ENCODE peak calls at places on chromosomes 6 and 20, in eight cellular contexts. One of them, this sample, is unnamed.

GRCh38 chr6:34243901-34244884 is 4.6 kb downstream of the SMIM29 start:
- DNase-seq in HCT116: peak
- DNase-seq in sigmoid colon: peak
- DNase-seq in A549: peak
- DNase-seq in ovary: peak
- DNase-seq in lower leg skin: peak
- DNase-seq in GM12891: no peak
- DNase-seq in uterus: peak
- DNase-seq in this sample: no peak

GRCh38 chr6:134720353-134721094 is 229.4 kb downstream of the ALDH8A1 start:
- DNase-seq in HCT116: no peak
- DNase-seq in sigmoid colon: no peak
- DNase-seq in A549: no peak
- DNase-seq in ovary: no peak
- DNase-seq in lower leg skin: no peak
- DNase-seq in GM12891: no peak
- DNase-seq in uterus: no peak
- DNase-seq in this sample: no peak

GRCh38 chr20:20743511-20744169 is 31.2 kb upstream of the RALGAPA2 start:
- DNase-seq in HCT116: no peak
- DNase-seq in sigmoid colon: peak
- DNase-seq in A549: no peak
- DNase-seq in ovary: peak
- DNase-seq in lower leg skin: peak
- DNase-seq in GM12891: no peak
- DNase-seq in uterus: peak
- DNase-seq in this sample: no peak

GRCh38 chr6:112909781-112910180 is 562.7 kb downstream of the RFPL4B start:
- DNase-seq in HCT116: no peak
- DNase-seq in sigmoid colon: no peak
- DNase-seq in A549: no peak
- DNase-seq in ovary: no peak
- DNase-seq in lower leg skin: no peak
- DNase-seq in GM12891: no peak
- DNase-seq in uterus: no peak
- DNase-seq in this sample: no peak

GRCh38 chr6:138692978-138693909 is 80.3 kb upstream of the CCDC28A start:
- DNase-seq in HCT116: peak
- DNase-seq in sigmoid colon: peak
- DNase-seq in A549: peak
- DNase-seq in ovary: peak
- DNase-seq in lower leg skin: peak
- DNase-seq in GM12891: peak
- DNase-seq in uterus: peak
- DNase-seq in this sample: peak

GRCh38 chr20:48657426-48658197 is 170.2 kb downstream of the PREX1 start:
- DNase-seq in HCT116: peak
- DNase-seq in sigmoid colon: peak
- DNase-seq in A549: peak
- DNase-seq in ovary: peak
- DNase-seq in lower leg skin: peak
- DNase-seq in GM12891: peak
- DNase-seq in uterus: peak
- DNase-seq in this sample: peak

GRCh38 chr20:62891111-62891510 is 29.5 kb upstream of the TCFL5 start:
- DNase-seq in HCT116: no peak
- DNase-seq in sigmoid colon: no peak
- DNase-seq in A549: no peak
- DNase-seq in ovary: no peak
- DNase-seq in lower leg skin: no peak
- DNase-seq in GM12891: no peak
- DNase-seq in uterus: no peak
- DNase-seq in this sample: no peak

GRCh38 chr6:166957087-166957804 is 896 bp upstream of the RNASET2 start:
- DNase-seq in HCT116: no peak
- DNase-seq in sigmoid colon: peak
- DNase-seq in A549: no peak
- DNase-seq in ovary: peak
- DNase-seq in lower leg skin: peak
- DNase-seq in GM12891: no peak
- DNase-seq in uterus: peak
- DNase-seq in this sample: peak

GRCh38 chr20:37781626-37782025 is 87.8 kb downstream of the CTNNBL1 start:
- DNase-seq in HCT116: no peak
- DNase-seq in sigmoid colon: no peak
- DNase-seq in A549: no peak
- DNase-seq in ovary: no peak
- DNase-seq in lower leg skin: no peak
- DNase-seq in GM12891: no peak
- DNase-seq in uterus: no peak
- DNase-seq in this sample: no peak

GRCh38 chr6:121549741-121550140 is 114.3 kb downstream of the GJA1 start:
- DNase-seq in HCT116: no peak
- DNase-seq in sigmoid colon: no peak
- DNase-seq in A549: peak
- DNase-seq in ovary: no peak
- DNase-seq in lower leg skin: no peak
- DNase-seq in GM12891: no peak
- DNase-seq in uterus: no peak
- DNase-seq in this sample: no peak

GRCh38 chr6:135182993-135183531 is 2.0 kb downstream of the MYB start:
- DNase-seq in HCT116: no peak
- DNase-seq in sigmoid colon: no peak
- DNase-seq in A549: no peak
- DNase-seq in ovary: no peak
- DNase-seq in lower leg skin: no peak
- DNase-seq in GM12891: peak
- DNase-seq in uterus: no peak
- DNase-seq in this sample: peak

GRCh38 chr6:168507730-168508129 is 66.7 kb downstream of the SMOC2 start:
- DNase-seq in HCT116: no peak
- DNase-seq in sigmoid colon: no peak
- DNase-seq in A549: no peak
- DNase-seq in ovary: no peak
- DNase-seq in lower leg skin: no peak
- DNase-seq in GM12891: no peak
- DNase-seq in uterus: no peak
- DNase-seq in this sample: no peak

GRCh38 chr20:37529968-37530600 is 2.4 kb upstream of the BLCAP start:
- DNase-seq in HCT116: no peak
- DNase-seq in sigmoid colon: no peak
- DNase-seq in A549: no peak
- DNase-seq in ovary: no peak
- DNase-seq in lower leg skin: peak
- DNase-seq in GM12891: no peak
- DNase-seq in uterus: no peak
- DNase-seq in this sample: no peak

GRCh38 chr6:106048331-106048730 is 37.8 kb upstream of the PRDM1 start:
- DNase-seq in HCT116: no peak
- DNase-seq in sigmoid colon: no peak
- DNase-seq in A549: no peak
- DNase-seq in ovary: no peak
- DNase-seq in lower leg skin: no peak
- DNase-seq in GM12891: no peak
- DNase-seq in uterus: no peak
- DNase-seq in this sample: no peak

GRCh38 chr6:127102299-127102698 is 16.2 kb upstream of the RSPO3 start:
- DNase-seq in HCT116: no peak
- DNase-seq in sigmoid colon: no peak
- DNase-seq in A549: peak
- DNase-seq in ovary: no peak
- DNase-seq in lower leg skin: no peak
- DNase-seq in GM12891: no peak
- DNase-seq in uterus: no peak
- DNase-seq in this sample: no peak

GRCh38 chr6:16102208-16102607 is 26.7 kb upstream of the MYLIP start:
- DNase-seq in HCT116: no peak
- DNase-seq in sigmoid colon: no peak
- DNase-seq in A549: no peak
- DNase-seq in ovary: no peak
- DNase-seq in lower leg skin: no peak
- DNase-seq in GM12891: no peak
- DNase-seq in uterus: no peak
- DNase-seq in this sample: no peak

GRCh38 chr20:24619212-24619611 is 149.8 kb downstream of the SYNDIG1 start:
- DNase-seq in HCT116: no peak
- DNase-seq in sigmoid colon: no peak
- DNase-seq in A549: no peak
- DNase-seq in ovary: no peak
- DNase-seq in lower leg skin: no peak
- DNase-seq in GM12891: no peak
- DNase-seq in uterus: no peak
- DNase-seq in this sample: no peak

GRCh38 chr6:87181903-87182302 is 26.5 kb downstream of the ZNF292 start:
- DNase-seq in HCT116: no peak
- DNase-seq in sigmoid colon: no peak
- DNase-seq in A549: no peak
- DNase-seq in ovary: no peak
- DNase-seq in lower leg skin: no peak
- DNase-seq in GM12891: no peak
- DNase-seq in uterus: no peak
- DNase-seq in this sample: no peak

GRCh38 chr6:29887330-29887818 is 55.0 kb upstream of the HLA-A start:
- DNase-seq in HCT116: peak
- DNase-seq in sigmoid colon: peak
- DNase-seq in A549: no peak
- DNase-seq in ovary: peak
- DNase-seq in lower leg skin: peak
- DNase-seq in GM12891: no peak
- DNase-seq in uterus: peak
- DNase-seq in this sample: no peak

GRCh38 chr20:2524435-2525272 is 11.7 kb upstream of the TMC2 start:
- DNase-seq in HCT116: peak
- DNase-seq in sigmoid colon: peak
- DNase-seq in A549: peak
- DNase-seq in ovary: peak
- DNase-seq in lower leg skin: peak
- DNase-seq in GM12891: peak
- DNase-seq in uterus: peak
- DNase-seq in this sample: peak
- TF ChIP-seq POLR2A in HCT116: peak
- TF ChIP-seq POLR2A in sigmoid colon: peak
- TF ChIP-seq POLR2A in A549: no peak
- TF ChIP-seq POLR2A in ovary: peak
- TF ChIP-seq POLR2A in lower leg skin: no peak
- TF ChIP-seq POLR2A in GM12891: peak
- TF ChIP-seq POLR2A in uterus: peak
- TF ChIP-seq POLR2A in this sample: peak

GRCh38 chr20:63896136-63896890 is 1.4 kb downstream of the DNAJC5 start:
- DNase-seq in HCT116: no peak
- DNase-seq in sigmoid colon: no peak
- DNase-seq in A549: no peak
- DNase-seq in ovary: no peak
- DNase-seq in lower leg skin: no peak
- DNase-seq in GM12891: no peak
- DNase-seq in uterus: no peak
- DNase-seq in this sample: peak
- TF ChIP-seq POLR2A in HCT116: no peak
- TF ChIP-seq POLR2A in sigmoid colon: no peak
- TF ChIP-seq POLR2A in A549: no peak
- TF ChIP-seq POLR2A in ovary: no peak
- TF ChIP-seq POLR2A in lower leg skin: no peak
- TF ChIP-seq POLR2A in GM12891: no peak
- TF ChIP-seq POLR2A in uterus: no peak
- TF ChIP-seq POLR2A in this sample: peak

DNA sequence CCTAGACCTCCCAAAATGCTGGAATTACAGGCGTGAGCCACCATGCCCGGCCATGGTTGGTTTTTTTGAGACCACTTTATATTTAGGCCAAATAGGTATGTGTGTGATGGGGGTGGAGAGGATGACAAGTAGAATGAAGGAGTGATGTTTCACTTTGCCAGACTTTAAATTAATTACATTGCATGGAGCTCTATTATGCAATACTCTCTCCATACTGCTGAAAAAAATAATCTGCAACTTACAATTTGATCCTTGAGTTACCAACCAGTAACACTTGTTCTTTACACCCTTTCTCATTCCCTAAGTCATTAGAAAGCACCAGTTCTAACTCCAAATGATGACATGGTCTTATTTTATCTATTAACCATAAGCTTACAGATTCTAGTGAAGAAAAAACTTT is 26.8 kb downstream of the GINM1 start:
- DNase-seq in HCT116: no peak
- DNase-seq in sigmoid colon: no peak
- DNase-seq in A549: no peak
- DNase-seq in ovary: no peak
- DNase-seq in lower leg skin: no peak
- DNase-seq in GM12891: no peak
- DNase-seq in uterus: no peak
- DNase-seq in this sample: no peak
- TF ChIP-seq POLR2A in HCT116: no peak
- TF ChIP-seq POLR2A in sigmoid colon: no peak
- TF ChIP-seq POLR2A in A549: no peak
- TF ChIP-seq POLR2A in ovary: no peak
- TF ChIP-seq POLR2A in lower leg skin: no peak
- TF ChIP-seq POLR2A in GM12891: no peak
- TF ChIP-seq POLR2A in uterus: no peak
- TF ChIP-seq POLR2A in this sample: no peak

DNA sequence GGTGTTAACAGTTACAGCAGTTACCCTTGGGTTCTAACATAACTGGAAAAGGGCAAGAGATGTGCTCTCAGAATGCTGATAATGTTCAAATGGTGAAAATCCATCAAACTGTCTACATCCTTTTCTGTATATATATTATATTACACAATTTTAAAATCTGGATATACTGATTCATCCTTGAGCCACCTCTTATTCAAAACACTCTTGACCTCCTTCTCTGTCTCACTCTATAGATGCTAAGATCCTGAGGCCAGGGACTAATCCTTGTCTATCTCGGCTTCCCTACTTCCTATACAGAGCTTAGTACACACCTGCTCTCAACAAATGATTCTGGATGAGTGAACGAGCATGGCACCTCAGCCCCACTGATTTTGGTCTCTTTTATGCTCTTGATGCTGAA is 47.3 kb downstream of the HIVEP2 start:
- DNase-seq in HCT116: no peak
- DNase-seq in sigmoid colon: no peak
- DNase-seq in A549: no peak
- DNase-seq in ovary: no peak
- DNase-seq in lower leg skin: no peak
- DNase-seq in GM12891: no peak
- DNase-seq in uterus: no peak
- DNase-seq in this sample: no peak
- TF ChIP-seq POLR2A in HCT116: no peak
- TF ChIP-seq POLR2A in sigmoid colon: no peak
- TF ChIP-seq POLR2A in A549: no peak
- TF ChIP-seq POLR2A in ovary: no peak
- TF ChIP-seq POLR2A in lower leg skin: no peak
- TF ChIP-seq POLR2A in GM12891: no peak
- TF ChIP-seq POLR2A in uterus: no peak
- TF ChIP-seq POLR2A in this sample: no peak